ENCODE peak calls at places on chromosomes 4 and X, in seven cellular contexts. T is natural killer cell treated with Interleukin-12 subunit alpha and Interleukin-12 subunit beta and Interleukin-15 and Interleukin-18, amount 100 ng/mL, for 72 hours; B is activated naive CD8-positive, alpha-beta T cell treated with anti-CD3 and anti-CD28 coated beads, Interleukin-2, amount 50 U/mL, for 24 hours; X is pulmonary artery endothelial cell; R is ascending aorta; D is NCI-H1694 treated with DMSO at 0.1 percent for 48 hours; A is AG04450. E is an unnamed sample.

GRCh38 chrX:11787564-11787963 is 29.5 kb downstream of the MSL3 start:
- DNase-seq in T (peak; percentile 80), B (peak; percentile 80), X (no peak), R (peak; percentile 73), D (no peak), A (peak; percentile 1), E (peak; percentile 46)

GRCh38 chr4:76374744-76375143 is 46.2 kb downstream of the CCDC158 start:
- DNase-seq in T (no peak), B (no peak), X (no peak), R (no peak), D (no peak), A (no peak), E (peak; percentile 4)

GRCh38 chr4:185764880-185765279 is 47.1 kb downstream of the SORBS2 start:
- DNase-seq in T (no peak), B (no peak), X (no peak), R (no peak), D (no peak), A (no peak), E (no peak)

GRCh38 chrX:147570483-147570882 is 341.2 kb upstream of the FMR1 start:
- DNase-seq in T (no peak), B (no peak), X (no peak), R (no peak), D (no peak), A (no peak), E (no peak)

GRCh38 chrX:26925088-26925487 is 538.1 kb downstream of the PPP4R3C start:
- DNase-seq in T (no peak), B (no peak), X (no peak), R (no peak), D (no peak), A (no peak), E (peak; percentile 8)

GRCh38 chr4:54423066-54423465 is 194.0 kb downstream of the PDGFRA start:
- DNase-seq in T (no peak), B (no peak), X (no peak), R (no peak), D (no peak), A (no peak), E (no peak)

GRCh38 chrX:66163849-66164401 is at the start of gene HEPH:
- DNase-seq in T (no peak), B (no peak), X (no peak), R (no peak), D (no peak), A (peak; percentile 13), E (no peak)

GRCh38 chr4:3719836-3720235 is 46.3 kb upstream of the ADRA2C start:
- DNase-seq in T (no peak), B (no peak), X (no peak), R (no peak), D (no peak), A (no peak), E (no peak)